ENCODE peak calls at places on chromosome 18, in four cellular contexts. B, S, P and C are unnamed samples.

GRCh38 chr18:32469190-32469611 is 1.5 kb downstream of the GAREM1 start:
- DNase-seq in B (peak; percentile 68), S (no peak), P (peak; percentile 73), C (no peak)

GRCh38 chr18:59802031-59802430 is 97.8 kb upstream of the PMAIP1 start:
- DNase-seq in B (no peak), S (no peak), P (peak; percentile 11), C (no peak)

GRCh38 chr18:37920865-37921264 is 355.3 kb upstream of the CELF4 start:
- DNase-seq in B (no peak), S (no peak), P (no peak), C (no peak)

GRCh38 chr18:45197526-45197970 is 417.7 kb upstream of the SLC14A2 start:
- DNase-seq in B (no peak), S (no peak), P (no peak), C (no peak)

GRCh38 chr18:53997064-53997463 is 227.4 kb downstream of the MBD2 start:
- DNase-seq in B (no peak), S (no peak), P (no peak), C (no peak)

GRCh38 chr18:46332956-46333355 is 228.8 kb downstream of the HAUS1 start:
- DNase-seq in B (peak; percentile 37), S (no peak), P (no peak), C (no peak)

GRCh38 chr18:35155403-35156117 is 85.3 kb upstream of the ZNF397 start:
- DNase-seq in B (peak; percentile 44), S (no peak), P (peak; percentile 43), C (peak; percentile 66)

GRCh38 chr18:78611869-78612268 is 367.7 kb upstream of the SALL3 start:
- DNase-seq in B (no peak), S (no peak), P (no peak), C (no peak)

GRCh38 chr18:32893915-32894314 is 121.1 kb upstream of the KLHL14 start:
- DNase-seq in B (no peak), S (no peak), P (no peak), C (no peak)

GRCh38 chr18:49319590-49319989 is 140.9 kb downstream of the DYM start:
- DNase-seq in B (no peak), S (peak; percentile 1), P (no peak), C (no peak)

GRCh38 chr18:13379930-13380665 is 161.5 kb downstream of the LDLRAD4 start:
- DNase-seq in B (no peak), S (no peak), P (no peak), C (no peak)

GRCh38 chr18:52903858-52904257 is 563.9 kb downstream of the DCC start:
- DNase-seq in B (peak; percentile 41), S (peak; percentile 16), P (peak; percentile 35), C (peak; percentile 23)

GRCh38 chr18:64994370-64994769 is 756.4 kb upstream of the CDH7 start:
- DNase-seq in B (no peak), S (no peak), P (no peak), C (no peak)

GRCh38 chr18:67496469-67496868 is 20.1 kb downstream of the DSEL start:
- DNase-seq in B (no peak), S (no peak), P (no peak), C (no peak)
- H3K4me3 ChIP-seq in B (no peak overlapping the region), S (no peak overlapping the region), P (no peak overlapping the region), C (no peak overlapping the region)

DNA sequence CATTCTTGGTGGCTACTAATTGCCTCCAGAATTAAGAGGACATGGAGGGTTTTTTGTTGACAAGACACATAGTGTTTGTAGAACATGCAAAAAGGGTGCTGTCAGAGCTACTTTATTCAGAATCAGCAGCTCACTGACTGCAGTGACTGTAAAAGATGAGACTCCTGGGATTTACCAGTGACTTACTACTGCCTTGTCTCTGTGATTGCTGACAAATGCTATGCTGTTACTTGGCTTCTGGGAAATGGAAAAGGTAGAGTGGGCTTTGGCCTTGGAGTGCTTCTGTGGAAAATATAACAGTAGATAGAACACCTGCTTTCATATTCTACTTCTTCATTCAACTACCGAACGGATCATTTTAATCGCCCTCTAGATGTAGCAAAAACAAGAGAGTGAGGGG is 47.8 kb downstream of the GREB1L start:
- DNase-seq in B (no peak), S (no peak), P (no peak), C (no peak)
- H3K4me1 ChIP-seq in B (no peaks in the 10 kb centered on the region), S (no peaks in the 10 kb centered on the region), P (no peaks in the 10 kb centered on the region), C (no peaks in the 10 kb centered on the region)

GRCh38 chr18:47407736-47408135 is 156.3 kb upstream of the SKOR2 start:
- DNase-seq in B (no peak), S (no peak), P (no peak), C (no peak)

GRCh38 chr18:47409519-47409918 is 158.1 kb upstream of the SKOR2 start:
- DNase-seq in B (no peak), S (no peak), P (no peak), C (no peak)

GRCh38 chr18:47399475-47399874 is 148.0 kb upstream of the SKOR2 start:
- DNase-seq in B (no peak), S (no peak), P (no peak), C (no peak)

GRCh38 chr18:47404845-47405244 is 153.4 kb upstream of the SKOR2 start:
- DNase-seq in B (no peak), S (no peak), P (no peak), C (no peak)

DNA sequence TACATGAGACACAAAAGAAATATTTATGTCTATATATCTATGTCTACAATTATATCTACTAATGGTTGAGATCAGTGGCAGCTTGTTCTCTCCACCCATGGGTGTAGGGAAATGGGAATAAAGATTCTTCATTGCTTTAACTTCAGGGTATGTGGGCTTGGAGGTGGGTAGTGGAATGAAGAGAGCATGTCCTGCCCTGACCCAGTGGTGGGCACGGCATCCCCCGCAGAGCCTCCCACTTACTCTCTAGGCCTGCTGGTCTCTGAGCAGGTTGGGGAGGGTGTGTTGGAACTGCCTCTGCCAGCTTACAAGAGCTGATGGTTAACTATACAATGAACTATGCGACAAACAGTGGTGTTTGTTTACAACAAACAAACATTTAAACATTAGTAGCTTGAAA is 152.5 kb upstream of the SKOR2 start:
- DNase-seq in B (no peak), S (no peak), P (no peak), C (no peak)
- H3K4me3 ChIP-seq in B (no peak overlapping the region), S (no peak overlapping the region), P (no peak overlapping the region), C (no peak overlapping the region)

GRCh38 chr18:36468161-36468560 is 170.6 kb downstream of the FHOD3 start:
- DNase-seq in B (peak; percentile 69), S (no peak), P (no peak), C (peak; percentile 31)

GRCh38 chr18:36464126-36464651 is 166.7 kb downstream of the FHOD3 start:
- DNase-seq in B (no peak), S (no peak), P (no peak), C (no peak)

GRCh38 chr18:36467614-36468013 is 170.1 kb downstream of the FHOD3 start:
- DNase-seq in B (no peak), S (no peak), P (no peak), C (no peak)

GRCh38 chr18:36465276-36465675 is 167.8 kb downstream of the FHOD3 start:
- DNase-seq in B (no peak), S (no peak), P (no peak), C (no peak)

DNA sequence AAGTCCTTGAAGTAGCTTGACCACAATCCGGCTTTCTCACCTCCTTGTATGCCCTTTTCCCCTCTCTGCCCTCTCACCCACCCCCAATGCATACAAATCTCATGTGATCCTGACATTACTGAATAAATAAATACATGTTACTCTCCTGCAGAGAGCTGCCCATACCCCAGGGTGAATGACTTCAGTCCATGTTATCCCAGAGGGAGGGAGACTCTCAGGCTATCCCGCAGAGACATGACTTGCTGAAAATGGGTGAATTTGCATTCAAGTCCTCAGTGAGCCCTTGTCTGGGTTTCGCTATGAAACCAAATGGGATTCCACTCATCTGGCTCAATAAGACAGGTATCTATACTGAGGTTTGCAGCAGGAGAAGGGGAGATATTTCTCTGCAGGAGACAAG is 168.5 kb downstream of the FHOD3 start:
- DNase-seq in B (no peak), S (no peak), P (no peak), C (no peak)
- H3K4me1 ChIP-seq in B (no peaks in the 10 kb centered on the region), S (peaks cover 6% of the 10 kb centered on the region), P (no peaks in the 10 kb centered on the region), C (no peaks in the 10 kb centered on the region)

DNA sequence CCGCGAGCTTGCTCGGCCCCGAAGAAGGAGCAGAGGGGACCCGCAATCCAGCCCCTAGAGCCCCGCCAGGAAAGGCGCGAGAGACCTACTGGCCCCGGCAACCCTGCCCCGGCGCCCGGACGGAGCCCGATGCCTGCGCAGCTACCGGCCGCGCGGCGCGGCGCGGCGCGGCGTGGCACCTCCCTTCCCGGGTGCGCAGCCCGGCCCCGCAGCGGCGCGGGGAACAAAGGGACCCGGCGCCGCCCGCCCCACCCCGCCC is 327 bp downstream of the CDH2 start:
- DNase-seq in B (no peak), S (no peak), P (no peak), C (no peak)
- H3K4me3 ChIP-seq in B (no peak overlapping the region), S (peak overlapping the region; percentile 37), P (peak overlapping the region; percentile 89), C (peak overlapping the region; percentile 86)

GRCh38 chr18:62105373-62105772 is 81.5 kb downstream of the PIGN start:
- DNase-seq in B (no peak), S (no peak), P (no peak), C (no peak)
- H3K4me1 ChIP-seq in B (no peaks in the 10 kb centered on the region), S (no peaks in the 10 kb centered on the region), P (no peaks in the 10 kb centered on the region), C (no peaks in the 10 kb centered on the region)

GRCh38 chr18:57287766-57288165 is 64.6 kb upstream of the ST8SIA3 start:
- DNase-seq in B (no peak), S (no peak), P (no peak), C (no peak)
- H3K4me3 ChIP-seq in B (no peak overlapping the region), S (no peak overlapping the region), P (no peak overlapping the region), C (no peak overlapping the region)